ENCODE peak calls at places on chromosomes 2 and 18, in seven cellular contexts. Z, W, J, N, V, A and C are unnamed samples.

GRCh38 chr18:79748321-79749157 is 49.2 kb upstream of the KCNG2 start:
- DNase-seq in Z (no peak), W (no peak), J (no peak), N (no peak), V (no peak), A (no peak), C (no peak)

GRCh38 chr2:170911314-170911889 is 17.7 kb upstream of the GORASP2 start:
- DNase-seq in Z (no peak), W (no peak), J (no peak), N (no peak), V (no peak), A (no peak), C (no peak)

GRCh38 chr18:27685807-27686412 is 491.0 kb downstream of the CDH2 start:
- DNase-seq in Z (no peak), W (no peak), J (peak), N (no peak), V (peak), A (peak), C (peak)

GRCh38 chr2:215347878-215348277 is 36.0 kb downstream of the ATIC start:
- DNase-seq in Z (no peak), W (no peak), J (no peak), N (no peak), V (no peak), A (no peak), C (no peak)

GRCh38 chr18:79250236-79250993 is 145.3 kb upstream of the NFATC1 start:
- DNase-seq in Z (no peak), W (no peak), J (no peak), N (no peak), V (no peak), A (no peak), C (no peak)

GRCh38 chr2:218069606-218070300 is 700 bp downstream of the RUFY4 start:
- DNase-seq in Z (no peak), W (no peak), J (no peak), N (no peak), V (no peak), A (no peak), C (no peak)

GRCh38 chr18:44541159-44541558 is 139.5 kb upstream of the SETBP1 start:
- DNase-seq in Z (no peak), W (no peak), J (peak), N (no peak), V (no peak), A (no peak), C (no peak)

GRCh38 chr18:77702686-77703085 is 453.0 kb downstream of the GALR1 start:
- DNase-seq in Z (no peak), W (peak), J (peak), N (no peak), V (peak), A (peak), C (peak)

GRCh38 chr2:163774862-163775261 is 39.1 kb upstream of the FIGN start:
- DNase-seq in Z (no peak), W (no peak), J (peak), N (no peak), V (no peak), A (no peak), C (no peak)

GRCh38 chr2:32342811-32343210 is 14.0 kb upstream of the BIRC6 start:
- DNase-seq in Z (no peak), W (no peak), J (peak), N (no peak), V (no peak), A (no peak), C (no peak)

GRCh38 chr2:28716265-28716865 is 35.3 kb upstream of the PPP1CB start:
- DNase-seq in Z (peak), W (peak), J (peak), N (peak), V (no peak), A (peak), C (no peak)

GRCh38 chr2:83850071-83850725 is 608.9 kb downstream of the SUCLG1 start:
- DNase-seq in Z (no peak), W (no peak), J (no peak), N (no peak), V (no peak), A (no peak), C (no peak)

GRCh38 chr2:54402350-54402749 is 53.8 kb upstream of the SPTBN1 start:
- DNase-seq in Z (peak), W (no peak), J (peak), N (no peak), V (no peak), A (no peak), C (no peak)

GRCh38 chr2:191657977-191658376 is 20.0 kb upstream of the NABP1 start:
- DNase-seq in Z (no peak), W (no peak), J (peak), N (no peak), V (no peak), A (no peak), C (no peak)

GRCh38 chr2:71536311-71536710 is 83.0 kb downstream of the DYSF start:
- DNase-seq in Z (no peak), W (no peak), J (no peak), N (no peak), V (no peak), A (no peak), C (no peak)

GRCh38 chr2:3299130-3299529 is 78.5 kb downstream of the EIPR1 start:
- DNase-seq in Z (no peak), W (no peak), J (no peak), N (no peak), V (no peak), A (no peak), C (no peak)

GRCh38 chr2:50395510-50396300 is 636.2 kb downstream of the NRXN1 start:
- DNase-seq in Z (no peak), W (peak), J (no peak), N (no peak), V (no peak), A (peak), C (no peak)

GRCh38 chr2:86012017-86012712 is 93.5 kb downstream of the POLR1A start:
- DNase-seq in Z (no peak), W (no peak), J (no peak), N (no peak), V (no peak), A (no peak), C (no peak)

GRCh38 chr2:119197125-119197403 is 26.6 kb upstream of the STEAP3 start:
- DNase-seq in Z (no peak), W (no peak), J (no peak), N (no peak), V (no peak), A (no peak), C (no peak)

GRCh38 chr2:206353685-206354084 is 79.2 kb downstream of the ZDBF2 start:
- DNase-seq in Z (no peak), W (no peak), J (peak), N (no peak), V (peak), A (peak), C (peak)

GRCh38 chr2:10279946-10280463 is 22.7 kb upstream of the HPCAL1 start:
- DNase-seq in Z (peak), W (no peak), J (no peak), N (no peak), V (no peak), A (no peak), C (no peak)

GRCh38 chr2:73082523-73083410 is 11.3 kb upstream of the SFXN5 start:
- DNase-seq in Z (no peak), W (no peak), J (no peak), N (no peak), V (no peak), A (no peak), C (no peak)

GRCh38 chr2:70089220-70089945 is 2.1 kb downstream of the PCBP1 start:
- DNase-seq in Z (no peak), W (peak), J (peak), N (no peak), V (peak), A (peak), C (peak)

GRCh38 chr2:113768770-113769169 is 12.3 kb upstream of the SLC35F5 start:
- DNase-seq in Z (no peak), W (no peak), J (peak), N (no peak), V (no peak), A (no peak), C (no peak)

GRCh38 chr2:200148366-200148765 is 158.1 kb upstream of the SPATS2L start:
- DNase-seq in Z (no peak), W (no peak), J (no peak), N (no peak), V (no peak), A (no peak), C (no peak)

GRCh38 chr2:120596990-120597594 is 138.6 kb upstream of the GLI2 start:
- DNase-seq in Z (peak), W (no peak), J (peak), N (no peak), V (no peak), A (no peak), C (no peak)